ENCODE peak calls at places on chromosomes 12 and 14, in seven cellular contexts. E is colonic mucosa, J is B cell, V is K562, I is thoracic aorta, S is Calu3, U is cardiac muscle cell. R is an unnamed sample.

GRCh38 chr12:11310336-11310735 is at the start of gene PRB4:
- DNase-seq in S (no peak), E (no peak), U (no peak), V (no peak), I (no peak), J (no peak), R (no peak)

GRCh38 chr12:115737895-115738294 is 539.6 kb downstream of the MED13L start:
- DNase-seq in S (no peak), V (no peak), I (no peak), U (no peak), E (no peak), J (no peak), R (no peak)

GRCh38 chr12:91978143-91978542 is 167.5 kb downstream of the BTG1 start:
- DNase-seq in U (no peak), I (no peak), V (no peak), S (no peak), J (no peak), E (no peak), R (no peak)

GRCh38 chr14:83291716-83292115 is 1758.1 kb upstream of the SEL1L start:
- DNase-seq in J (no peak), I (no peak), V (no peak), U (no peak), S (no peak), E (no peak), R (no peak)

GRCh38 chr14:104706733-104707628 is 17.0 kb upstream of the ADSS1 start:
- DNase-seq in U (no peak), S (no peak), I (no peak), J (no peak), V (no peak), E (no peak), R (no peak)

GRCh38 chr14:61101803-61102548 is 120.9 kb downstream of the SLC38A6 start:
- DNase-seq in I (no peak), E (no peak), V (peak; percentile 24), S (no peak), J (no peak), U (peak; percentile 36), R (no peak)

GRCh38 chr12:19683178-19683927 is 244.1 kb downstream of the AEBP2 start:
- DNase-seq in U (no peak), S (no peak), J (no peak), E (no peak), V (no peak), I (no peak), R (no peak)

GRCh38 chr14:59346796-59347510 is 118.2 kb downstream of the GPR135 start:
- DNase-seq in S (no peak), E (no peak), V (no peak), J (no peak), U (no peak), I (no peak), R (no peak)

GRCh38 chr14:69282448-69282847 is 22.5 kb downstream of the GALNT16 start:
- DNase-seq in I (no peak), E (no peak), J (no peak), V (no peak), S (no peak), U (no peak), R (no peak)

GRCh38 chr14:21978184-21978998 is 304.8 kb upstream of the OR4E1 start:
- DNase-seq in J (peak; percentile 54), U (peak; percentile 61), V (peak; percentile 44), S (peak; percentile 59), E (peak; percentile 34), I (no peak), R (no peak)

GRCh38 chr12:65858831-65859230 is 34.5 kb downstream of the HMGA2 start:
- DNase-seq in E (no peak), I (no peak), S (no peak), J (no peak), V (no peak), U (no peak), R (no peak)

GRCh38 chr14:100472094-100472455 is 115.1 kb downstream of the BEGAIN start:
- DNase-seq in J (no peak), V (no peak), U (no peak), S (no peak), I (no peak), E (no peak), R (no peak)

GRCh38 chr14:101029668-101030290 is 126.3 kb upstream of the RTL1 start:
- DNase-seq in I (no peak), U (no peak), J (no peak), S (no peak), V (no peak), E (no peak), R (no peak)

GRCh38 chr14:101557811-101558738 is 3.2 kb upstream of the DIO3 start:
- DNase-seq in J (no peak), E (no peak), V (peak; percentile 7), I (no peak), U (no peak), S (peak; percentile 62), R (no peak)

GRCh38 chr12:11958216-11959091 is 112.3 kb upstream of the BCL2L14 start:
- DNase-seq in S (peak; percentile 8), E (no peak), J (no peak), I (no peak), U (no peak), V (no peak), R (no peak)

GRCh38 chr12:21666722-21667121 is 9.1 kb upstream of the LDHB start:
- DNase-seq in E (no peak), S (peak; percentile 22), V (no peak), U (no peak), J (no peak), I (no peak), R (no peak)

GRCh38 chr14:75831455-75831854 is 150.3 kb downstream of the TGFB3 start:
- DNase-seq in S (peak; percentile 45), E (peak; percentile 81), I (no peak), J (no peak), U (no peak), V (peak; percentile 85), R (no peak)

GRCh38 chr12:1662761-1663439 is 28.0 kb upstream of the ADIPOR2 start:
- DNase-seq in V (peak; percentile 76), J (no peak), U (peak; percentile 65), E (peak; percentile 86), I (no peak), S (peak; percentile 85), R (peak; percentile 40)

GRCh38 chr12:52391618-52392002 is 6.2 kb upstream of the KRT84 start:
- DNase-seq in S (no peak), V (no peak), E (peak; percentile 36), I (no peak), J (no peak), U (no peak), R (no peak)

GRCh38 chr14:93749081-93749430 is 39.2 kb downstream of the PRIMA1 start:
- DNase-seq in J (no peak), U (no peak), E (no peak), S (no peak), V (no peak), I (no peak), R (no peak)

GRCh38 chr12:15842106-15842505 is 40.1 kb upstream of the STRAP start:
- DNase-seq in I (no peak), V (no peak), E (no peak), U (no peak), S (no peak), J (no peak), R (no peak)

GRCh38 chr12:64891629-64892028 is 67.2 kb downstream of the TBC1D30 start:
- DNase-seq in E (no peak), U (no peak), I (no peak), V (no peak), J (no peak), S (no peak), R (no peak)

GRCh38 chr14:81252278-81252677 is 31.5 kb upstream of the GTF2A1 start:
- DNase-seq in U (no peak), V (peak; percentile 13), I (no peak), E (no peak), J (no peak), S (no peak), R (no peak)
- TF ChIP-seq CTCF in U (no peak), V (no peak), I (no peak), E (no peak), J (no peak), S (no peak), R (peak; percentile 34)

GRCh38 chr12:9636807-9637206 is 29.1 kb upstream of the KLRB1 start:
- DNase-seq in S (no peak), E (no peak), J (no peak), I (no peak), U (no peak), V (peak; percentile 34), R (no peak)

GRCh38 chr12:9635014-9635413 is 27.3 kb upstream of the KLRB1 start:
- DNase-seq in S (no peak), V (no peak), U (no peak), I (no peak), J (no peak), E (no peak), R (no peak)

GRCh38 chr12:9634177-9634803 is 26.6 kb upstream of the KLRB1 start:
- DNase-seq in J (peak; percentile 81), E (peak; percentile 75), V (peak; percentile 69), U (peak; percentile 64), I (no peak), S (peak; percentile 72), R (peak; percentile 35)

GRCh38 chr12:9636150-9636549 is 28.4 kb upstream of the KLRB1 start:
- DNase-seq in S (no peak), E (no peak), I (no peak), U (no peak), V (no peak), J (no peak), R (no peak)

GRCh38 chr12:9632766-9633165 is 25.1 kb upstream of the KLRB1 start:
- DNase-seq in E (no peak), J (no peak), I (no peak), V (no peak), S (no peak), U (no peak), R (no peak)
- TF ChIP-seq CTCF in E (no peak), J (no peak), I (no peak), V (no peak), S (no peak), U (no peak), R (no peak)

GRCh38 chr12:51269174-51270066 is 795 bp downstream of the SMAGP start:
- DNase-seq in V (peak; percentile 80), S (peak; percentile 69), U (peak; percentile 67), I (no peak), J (peak; percentile 67), E (peak; percentile 86), R (peak; percentile 40)

GRCh38 chr12:51275088-51275487 is 4.9 kb upstream of the SMAGP start:
- DNase-seq in J (no peak), U (no peak), V (no peak), E (peak; percentile 82), I (no peak), S (no peak), R (no peak)

GRCh38 chr12:51265024-51265423 is 5.2 kb downstream of the SMAGP start:
- DNase-seq in S (no peak), U (no peak), J (no peak), I (no peak), V (no peak), E (no peak), R (no peak)

GRCh38 chr12:51270847-51271518 is 768 bp upstream of the SMAGP start:
- DNase-seq in I (no peak), S (peak; percentile 40), V (no peak), E (no peak), J (no peak), U (no peak), R (no peak)

GRCh38 chr12:51270067-51270846 is at the start of gene SMAGP:
- DNase-seq in U (peak; percentile 80), E (peak; percentile 86), J (peak; percentile 73), I (no peak), S (peak; percentile 90), V (peak; percentile 72), R (peak; percentile 79)
- TF ChIP-seq CTCF in U (no peak), E (no peak), J (no peak), I (no peak), S (no peak), V (no peak), R (no peak)

GRCh38 chr14:71765505-71765904 is 166.7 kb upstream of the RGS6 start:
- DNase-seq in S (no peak), V (no peak), U (no peak), I (no peak), J (no peak), E (no peak), R (no peak)
- TF ChIP-seq CTCF in S (no peak), V (no peak), U (no peak), I (no peak), J (no peak), E (no peak), R (no peak)

R was measured in GM06990.